ENCODE peak calls at places on chromosomes 7 and 10, in eight cellular contexts. C, Z, R, G, X, Y, P and V are unnamed samples.

GRCh38 chr10:33653584-33654367 is 319.3 kb upstream of the NRP1 start:
- DNase-seq in P (no peak), Y (no peak), R (no peak), C (no peak), X (no peak), G (peak; percentile 85), Z (no peak), V (no peak)

GRCh38 chr7:143399151-143399550 is 9.5 kb downstream of the EPHA1 start:
- DNase-seq in G (no peak), C (no peak), R (no peak), Z (no peak), P (no peak), X (no peak), Y (no peak), V (no peak)

GRCh38 chr10:21993360-21994001 is 10.0 kb downstream of the DNAJC1 start:
- DNase-seq in G (peak; percentile 51), Y (peak; percentile 26), P (no peak), X (peak; percentile 36), R (no peak), Z (no peak), C (no peak), V (no peak)

GRCh38 chr10:74328388-74328787 is 177.4 kb downstream of the ADK start:
- DNase-seq in P (no peak), X (peak; percentile 9), Z (no peak), G (no peak), Y (no peak), R (no peak), C (no peak), V (no peak)

GRCh38 chr10:3876563-3876962 is 91.6 kb upstream of the KLF6 start:
- DNase-seq in X (no peak), C (no peak), Y (no peak), Z (no peak), R (no peak), P (no peak), G (peak; percentile 62), V (no peak)

GRCh38 chr10:119116326-119116951 is 12.5 kb downstream of the DENND10 start:
- DNase-seq in P (no peak), Y (no peak), R (no peak), C (no peak), G (no peak), Z (no peak), X (no peak), V (no peak)

GRCh38 chr7:7738622-7739021 is 20.2 kb upstream of the RPA3 start:
- DNase-seq in G (no peak), X (no peak), R (no peak), Z (no peak), Y (no peak), C (no peak), P (no peak), V (no peak)

GRCh38 chr7:40808409-40808942 is 673.7 kb downstream of the SUGCT start:
- DNase-seq in Z (no peak), C (no peak), R (no peak), X (peak; percentile 4), P (no peak), G (peak; percentile 97), Y (no peak), V (no peak)

GRCh38 chr10:17785276-17785935 is 23.7 kb upstream of the MRC1 start:
- DNase-seq in X (no peak), Z (peak; percentile 40), G (peak; percentile 4), Y (no peak), C (no peak), P (no peak), R (no peak), V (no peak)

GRCh38 chr10:5283305-5284158 is 81.2 kb upstream of the UCN3 start:
- DNase-seq in R (peak; percentile 30), C (peak; percentile 71), G (peak; percentile 81), P (peak; percentile 58), Y (peak; percentile 55), Z (peak; percentile 54), X (peak; percentile 88), V (peak; percentile 36)

GRCh38 chr7:85806321-85806720 is 619.5 kb upstream of the SEMA3D start:
- DNase-seq in Z (no peak), G (no peak), C (no peak), P (no peak), X (peak; percentile 77), Y (no peak), R (no peak), V (peak; percentile 5)

GRCh38 chr7:139328375-139328774 is 12.8 kb upstream of the FMC1 start:
- DNase-seq in R (no peak), Y (no peak), X (no peak), G (peak; percentile 91), Z (no peak), P (no peak), C (no peak), V (no peak)

GRCh38 chr7:128405345-128406146 is 4.2 kb downstream of the IMPDH1 start:
- DNase-seq in Y (no peak), X (peak; percentile 49), Z (no peak), R (peak; percentile 57), P (peak; percentile 58), C (peak; percentile 82), G (peak; percentile 75), V (no peak)

GRCh38 chr7:105723582-105723981 is 142.3 kb upstream of the EFCAB10 start:
- DNase-seq in Y (no peak), R (peak; percentile 23), G (no peak), Z (no peak), X (no peak), C (no peak), P (no peak), V (no peak)

GRCh38 chr7:74482629-74483401 is 29.1 kb downstream of the GTF2IRD1 start:
- DNase-seq in C (no peak), Y (peak; percentile 57), P (no peak), Z (peak; percentile 64), G (peak; percentile 78), R (no peak), X (peak; percentile 86), V (no peak)

GRCh38 chr10:128025437-128025836 is 100.8 kb downstream of the MKI67 start:
- DNase-seq in C (no peak), Y (no peak), G (no peak), Z (no peak), R (no peak), X (no peak), P (no peak), V (no peak)

DNA sequence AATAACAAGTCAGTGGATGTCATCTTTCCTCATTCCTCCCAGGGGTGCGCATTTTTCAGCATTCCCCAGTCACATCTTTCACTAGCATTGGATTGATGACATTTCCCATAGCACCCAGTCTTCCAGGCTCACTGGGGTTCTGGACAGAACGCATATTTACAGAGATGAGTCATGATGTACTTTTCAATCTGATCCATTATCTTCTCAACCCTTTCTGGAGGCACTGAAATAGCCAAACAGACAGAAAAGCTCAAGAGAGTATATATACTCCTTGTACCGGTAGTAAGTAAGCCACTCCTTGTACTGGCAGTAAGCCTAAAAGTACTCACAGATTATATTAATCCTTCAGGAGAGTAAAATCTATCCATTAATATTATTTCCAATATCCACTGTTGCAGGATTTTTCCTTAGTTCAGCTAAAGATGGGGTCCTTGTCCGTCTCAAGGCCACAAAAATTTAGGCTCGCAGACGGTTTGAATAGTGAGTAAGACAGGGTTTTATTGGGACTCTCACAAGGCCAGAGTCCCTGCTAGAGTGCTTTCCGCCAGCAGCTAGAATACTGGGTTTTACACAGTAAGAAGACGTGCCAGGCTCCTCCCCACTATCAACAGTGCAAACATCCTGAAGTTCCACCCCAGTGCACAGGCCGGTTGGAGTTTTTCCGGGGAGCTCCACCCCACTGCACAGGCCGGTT is 60.8 kb downstream of the MDH2 start:
- DNase-seq in P (no peak), X (peak; percentile 4), Z (peak; percentile 25), R (no peak), G (peak; percentile 21), C (peak; percentile 69), Y (no peak), V (no peak)
- H3K27me3 ChIP-seq in P (no peaks in the 10 kb centered on the region), X (no peaks in the 10 kb centered on the region), Z (no peaks in the 10 kb centered on the region), R (no peaks in the 10 kb centered on the region), G (no peaks in the 10 kb centered on the region), C (no peaks in the 10 kb centered on the region), Y (no peaks in the 10 kb centered on the region), V (no peaks in the 10 kb centered on the region)

GRCh38 chr7:155463114-155463811 is 5.3 kb downstream of the EN2 start:
- DNase-seq in Y (no peak), Z (no peak), P (no peak), X (no peak), C (no peak), R (no peak), G (no peak), V (no peak)
- H3K27me3 ChIP-seq in Y (no peaks in the 10 kb centered on the region), Z (peaks cover 7% of the 10 kb centered on the region), P (peaks cover 100% of the 10 kb centered on the region), X (peaks cover 81% of the 10 kb centered on the region), C (peaks cover 99% of the 10 kb centered on the region), R (peaks cover 78% of the 10 kb centered on the region), G (peaks cover 95% of the 10 kb centered on the region), V (peaks cover 99% of the 10 kb centered on the region)

GRCh38 chr7:1252543-1253090 is 19.9 kb downstream of the UNCX start:
- DNase-seq in Y (no peak), G (no peak), P (no peak), C (no peak), R (no peak), X (no peak), Z (no peak), V (no peak)

GRCh38 chr7:1248459-1249131 is 15.9 kb downstream of the UNCX start:
- DNase-seq in X (no peak), P (no peak), C (no peak), Z (no peak), Y (no peak), G (no peak), R (no peak), V (no peak)

GRCh38 chr7:1249731-1250130 is 17.1 kb downstream of the UNCX start:
- DNase-seq in P (no peak), X (no peak), Z (no peak), G (no peak), Y (no peak), R (no peak), C (no peak), V (no peak)

GRCh38 chr7:1251796-1252542 is 19.3 kb downstream of the UNCX start:
- DNase-seq in Z (no peak), P (no peak), Y (no peak), R (no peak), G (no peak), X (no peak), C (no peak), V (no peak)

DNA sequence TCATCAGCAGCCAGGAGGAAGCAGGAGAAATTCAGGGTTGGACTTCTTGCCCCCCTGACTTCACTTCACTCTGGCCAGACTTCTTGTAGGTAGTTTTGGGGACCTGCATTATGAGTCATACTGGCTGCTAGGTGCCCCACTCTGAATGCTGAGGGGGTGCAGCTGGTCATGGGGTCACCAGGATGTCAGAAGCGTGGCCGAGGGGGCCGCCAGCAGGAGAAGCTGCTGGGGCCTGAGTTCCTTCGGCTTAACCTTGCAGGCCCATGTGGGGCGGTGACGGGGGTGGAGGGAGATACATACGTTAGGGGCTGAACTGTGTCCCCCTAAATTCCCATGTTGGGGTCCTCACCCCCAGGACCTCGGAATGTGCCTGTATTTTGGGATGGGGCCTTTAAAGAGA is 18.2 kb downstream of the UNCX start:
- DNase-seq in R (no peak), G (no peak), Z (no peak), P (no peak), Y (no peak), C (no peak), X (no peak), V (no peak)
- H3K27me3 ChIP-seq in R (peaks cover 13% of the 10 kb centered on the region), G (peaks cover 89% of the 10 kb centered on the region), Z (no peaks in the 10 kb centered on the region), P (peaks cover 100% of the 10 kb centered on the region), Y (no peaks in the 10 kb centered on the region), C (peaks cover 99% of the 10 kb centered on the region), X (peaks cover 37% of the 10 kb centered on the region), V (peaks cover 69% of the 10 kb centered on the region)

GRCh38 chr10:1706711-1707110 is 30.6 kb downstream of the ADARB2 start:
- DNase-seq in P (no peak), Y (no peak), G (no peak), R (no peak), C (no peak), X (no peak), Z (no peak), V (no peak)

GRCh38 chr10:1708746-1709145 is 28.6 kb downstream of the ADARB2 start:
- DNase-seq in R (no peak), Z (no peak), P (no peak), Y (no peak), X (no peak), G (no peak), C (no peak), V (no peak)

GRCh38 chr10:1706256-1706655 is 31.1 kb downstream of the ADARB2 start:
- DNase-seq in Z (no peak), Y (no peak), G (no peak), C (no peak), R (no peak), P (no peak), X (no peak), V (no peak)
- H3K27me3 ChIP-seq in Z (no peaks in the 10 kb centered on the region), Y (no peaks in the 10 kb centered on the region), G (no peaks in the 10 kb centered on the region), C (no peaks in the 10 kb centered on the region), R (no peaks in the 10 kb centered on the region), P (peaks cover 32% of the 10 kb centered on the region), X (no peaks in the 10 kb centered on the region), V (no peaks in the 10 kb centered on the region)